ENCODE peak calls at places on chromosomes 6 and 20, in eight cellular contexts. I is lung; S is left ventricle myocardium inferior; Y is neuronal stem cell; E is effector memory CD4-positive, alpha-beta T cell; T is heart left ventricle; B is ovary; R is transverse colon. Z is an unnamed sample. For H3K4me1, the result is how much of the 10 kb centered on the place peaks cover.

GRCh38 chr20:32535953-32536823 is 48.9 kb downstream of the NOL4L start:
- DNase-seq in I (no peak), T (peak), R (peak), B (peak), E (peak), Y (peak), S (peak), Z (peak)

GRCh38 chr6:150290429-150290828 is 78.4 kb upstream of the IYD start:
- DNase-seq in I (no peak), E (no peak), R (no peak), T (no peak), B (no peak), S (no peak), Y (no peak), Z (no peak)

GRCh38 chr6:21033575-21034026 is 499.3 kb downstream of the CDKAL1 start:
- DNase-seq in Y (no peak), I (no peak), E (no peak), B (peak), S (peak), R (no peak), T (no peak), Z (peak)

GRCh38 chr6:135423649-135424128 is 73.9 kb downstream of the AHI1 start:
- DNase-seq in T (no peak), R (no peak), B (no peak), Y (peak), S (no peak), I (no peak), E (no peak), Z (no peak)

GRCh38 chr20:33554914-33555420 is 65.1 kb downstream of the CBFA2T2 start:
- DNase-seq in S (no peak), B (no peak), Y (no peak), I (no peak), E (peak), R (no peak), T (no peak), Z (no peak)

GRCh38 chr6:30752164-30752927 is 8.0 kb upstream of the IER3 start:
- DNase-seq in R (peak), S (peak), T (peak), I (peak), Y (no peak), E (no peak), B (peak), Z (peak)

GRCh38 chr6:138774370-138774769 is 801 bp downstream of the CCDC28A start:
- DNase-seq in T (no peak), R (no peak), E (no peak), I (no peak), B (no peak), S (no peak), Y (no peak), Z (no peak)

GRCh38 chr20:49853640-49854039 is 41.0 kb downstream of the SLC9A8 start:
- DNase-seq in B (no peak), Y (no peak), T (no peak), S (no peak), E (no peak), I (no peak), R (no peak), Z (no peak)

GRCh38 chr6:48774276-48774675 is 663.3 kb upstream of the PTCHD4 start:
- DNase-seq in Y (no peak), B (no peak), T (no peak), S (no peak), I (no peak), E (no peak), R (no peak), Z (no peak)

GRCh38 chr6:165762876-165763275 is 99.8 kb upstream of the PDE10A start:
- DNase-seq in S (no peak), Y (no peak), I (no peak), B (no peak), R (no peak), T (no peak), E (no peak), Z (no peak)

GRCh38 chr6:139895205-139895793 is 520.9 kb upstream of the CITED2 start:
- DNase-seq in B (no peak), S (no peak), Y (no peak), R (no peak), E (no peak), T (no peak), I (no peak), Z (no peak)

GRCh38 chr6:677919-678318 is 15.0 kb downstream of the EXOC2 start:
- DNase-seq in R (no peak), S (no peak), Y (no peak), B (no peak), I (no peak), E (no peak), T (no peak), Z (no peak)

GRCh38 chr6:680204-680603 is 12.7 kb downstream of the EXOC2 start:
- DNase-seq in E (no peak), S (no peak), Y (no peak), T (no peak), R (no peak), B (no peak), I (no peak), Z (no peak)

GRCh38 chr6:680666-681374 is 12.1 kb downstream of the EXOC2 start:
- DNase-seq in Y (no peak), B (no peak), T (no peak), E (no peak), R (no peak), S (no peak), I (no peak), Z (no peak)

GRCh38 chr6:678515-678914 is 14.4 kb downstream of the EXOC2 start:
- DNase-seq in T (no peak), Y (no peak), I (no peak), B (no peak), E (no peak), S (no peak), R (no peak), Z (no peak)

GRCh38 chr6:679282-679681 is 13.7 kb downstream of the EXOC2 start:
- DNase-seq in I (no peak), Y (no peak), E (no peak), B (no peak), S (no peak), T (no peak), R (no peak), Z (no peak)
- H3K4me1 ChIP-seq in I (under half), Y (under half), E (under half), B (under half), S (under half), T (under half), R (under half), Z (under half)

GRCh38 chr20:25036331-25036936 is 21.5 kb downstream of the ACSS1 start:
- DNase-seq in R (no peak), T (no peak), B (no peak), E (no peak), I (no peak), S (no peak), Y (no peak), Z (no peak)
- H3K4me1 ChIP-seq in R (half or more), T (half or more), B (under half), E (under half), I (half or more), S (half or more), Y (under half), Z (half or more)

GRCh38 chr20:62634330-62634967 is 7.9 kb upstream of the SLCO4A1 start:
- DNase-seq in I (no peak), B (no peak), T (peak), S (no peak), R (no peak), E (no peak), Y (no peak), Z (no peak)
- H3K4me1 ChIP-seq in I (under half), B (under half), T (under half), S (under half), R (under half), E (under half), Y (under half), Z (under half)

DNA sequence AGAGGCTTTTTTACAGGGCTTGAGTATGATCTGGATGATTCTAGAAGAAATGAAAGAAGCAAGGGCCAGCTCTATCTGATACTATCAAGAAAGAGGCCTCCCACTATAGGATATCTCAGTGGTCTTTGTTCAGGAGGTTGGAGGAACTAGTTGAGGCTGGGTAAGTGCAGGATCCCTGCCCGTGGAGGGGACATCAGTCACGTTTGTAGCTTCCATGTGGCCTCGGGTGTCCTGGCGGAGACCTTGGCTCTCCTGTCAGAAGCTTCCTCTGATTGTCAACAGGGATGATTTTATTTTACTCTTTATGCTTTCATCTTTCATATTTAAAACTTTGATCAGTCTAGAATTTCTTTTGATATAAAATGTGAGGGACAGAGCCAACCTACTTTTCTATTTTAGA is 86.6 kb downstream of the PHACTR3 start:
- DNase-seq in I (no peak), T (no peak), S (no peak), Y (no peak), E (no peak), B (no peak), R (no peak), Z (no peak)
- H3K4me1 ChIP-seq in I (under half), T (under half), S (under half), Y (under half), E (under half), B (under half), R (under half), Z (under half)